ENCODE peak calls at places on chromosome 20, in seven cellular contexts. One of them, this sample, is unnamed.

GRCh38 chr20:6519556-6519955 is 247.9 kb upstream of the BMP2 start:
- DNase-seq in stimulated activated CD4-positive, alpha-beta T cell treated with anti-CD3 and anti-CD28 coated beads, Interleukin-12 subunit alpha, Interleukin-12 subunit beta, amount 100 ng/mL, for 4 hours: no peak
- DNase-seq in A549: no peak
- DNase-seq in stimulated activated CD8-positive, alpha-beta memory T cell treated with anti-CD3 and anti-CD28 coated beads, Interleukin-7, amount 100 ng/mL, for 4 hours: no peak
- DNase-seq in immature natural killer cell: no peak
- DNase-seq in PC-9: no peak
- DNase-seq in effector memory CD8-positive, alpha-beta T cell: no peak
- DNase-seq in this sample: no peak

GRCh38 chr20:11001767-11002540 is 328.2 kb upstream of the JAG1 start:
- DNase-seq in stimulated activated CD4-positive, alpha-beta T cell treated with anti-CD3 and anti-CD28 coated beads, Interleukin-12 subunit alpha, Interleukin-12 subunit beta, amount 100 ng/mL, for 4 hours: no peak
- DNase-seq in A549: peak; percentile 98
- DNase-seq in stimulated activated CD8-positive, alpha-beta memory T cell treated with anti-CD3 and anti-CD28 coated beads, Interleukin-7, amount 100 ng/mL, for 4 hours: no peak
- DNase-seq in immature natural killer cell: no peak
- DNase-seq in PC-9: peak; percentile 96
- DNase-seq in effector memory CD8-positive, alpha-beta T cell: no peak
- DNase-seq in this sample: no peak

GRCh38 chr20:8647868-8648495 is 420.9 kb upstream of the PLCB4 start:
- DNase-seq in stimulated activated CD4-positive, alpha-beta T cell treated with anti-CD3 and anti-CD28 coated beads, Interleukin-12 subunit alpha, Interleukin-12 subunit beta, amount 100 ng/mL, for 4 hours: no peak
- DNase-seq in A549: no peak
- DNase-seq in stimulated activated CD8-positive, alpha-beta memory T cell treated with anti-CD3 and anti-CD28 coated beads, Interleukin-7, amount 100 ng/mL, for 4 hours: no peak
- DNase-seq in immature natural killer cell: no peak
- DNase-seq in PC-9: no peak
- DNase-seq in effector memory CD8-positive, alpha-beta T cell: no peak
- DNase-seq in this sample: no peak

GRCh38 chr20:61356171-61356570 is 104.1 kb downstream of the CDH4 start:
- DNase-seq in stimulated activated CD4-positive, alpha-beta T cell treated with anti-CD3 and anti-CD28 coated beads, Interleukin-12 subunit alpha, Interleukin-12 subunit beta, amount 100 ng/mL, for 4 hours: no peak
- DNase-seq in A549: no peak
- DNase-seq in stimulated activated CD8-positive, alpha-beta memory T cell treated with anti-CD3 and anti-CD28 coated beads, Interleukin-7, amount 100 ng/mL, for 4 hours: no peak
- DNase-seq in immature natural killer cell: no peak
- DNase-seq in PC-9: no peak
- DNase-seq in effector memory CD8-positive, alpha-beta T cell: no peak
- DNase-seq in this sample: no peak

GRCh38 chr20:48294942-48295341 is 509.7 kb upstream of the SULF2 start:
- DNase-seq in stimulated activated CD4-positive, alpha-beta T cell treated with anti-CD3 and anti-CD28 coated beads, Interleukin-12 subunit alpha, Interleukin-12 subunit beta, amount 100 ng/mL, for 4 hours: no peak
- DNase-seq in A549: no peak
- DNase-seq in stimulated activated CD8-positive, alpha-beta memory T cell treated with anti-CD3 and anti-CD28 coated beads, Interleukin-7, amount 100 ng/mL, for 4 hours: no peak
- DNase-seq in immature natural killer cell: no peak
- DNase-seq in PC-9: no peak
- DNase-seq in effector memory CD8-positive, alpha-beta T cell: no peak
- DNase-seq in this sample: no peak

GRCh38 chr20:483791-484644 is 21.7 kb upstream of the TBC1D20 start:
- DNase-seq in stimulated activated CD4-positive, alpha-beta T cell treated with anti-CD3 and anti-CD28 coated beads, Interleukin-12 subunit alpha, Interleukin-12 subunit beta, amount 100 ng/mL, for 4 hours: no peak
- DNase-seq in A549: no peak
- DNase-seq in stimulated activated CD8-positive, alpha-beta memory T cell treated with anti-CD3 and anti-CD28 coated beads, Interleukin-7, amount 100 ng/mL, for 4 hours: no peak
- DNase-seq in immature natural killer cell: no peak
- DNase-seq in PC-9: no peak
- DNase-seq in effector memory CD8-positive, alpha-beta T cell: no peak
- DNase-seq in this sample: no peak

GRCh38 chr20:21074605-21075336 is 31.4 kb downstream of the LINC00237 start:
- DNase-seq in stimulated activated CD4-positive, alpha-beta T cell treated with anti-CD3 and anti-CD28 coated beads, Interleukin-12 subunit alpha, Interleukin-12 subunit beta, amount 100 ng/mL, for 4 hours: no peak
- DNase-seq in A549: no peak
- DNase-seq in stimulated activated CD8-positive, alpha-beta memory T cell treated with anti-CD3 and anti-CD28 coated beads, Interleukin-7, amount 100 ng/mL, for 4 hours: no peak
- DNase-seq in immature natural killer cell: no peak
- DNase-seq in PC-9: no peak
- DNase-seq in effector memory CD8-positive, alpha-beta T cell: no peak
- DNase-seq in this sample: no peak

GRCh38 chr20:33516882-33517281 is 27.0 kb downstream of the CBFA2T2 start:
- DNase-seq in stimulated activated CD4-positive, alpha-beta T cell treated with anti-CD3 and anti-CD28 coated beads, Interleukin-12 subunit alpha, Interleukin-12 subunit beta, amount 100 ng/mL, for 4 hours: no peak
- DNase-seq in A549: peak; percentile 47
- DNase-seq in stimulated activated CD8-positive, alpha-beta memory T cell treated with anti-CD3 and anti-CD28 coated beads, Interleukin-7, amount 100 ng/mL, for 4 hours: no peak
- DNase-seq in immature natural killer cell: no peak
- DNase-seq in PC-9: peak; percentile 47
- DNase-seq in effector memory CD8-positive, alpha-beta T cell: no peak
- DNase-seq in this sample: no peak

GRCh38 chr20:62306440-62307187 is 3.8 kb downstream of the ADRM1 start:
- DNase-seq in stimulated activated CD4-positive, alpha-beta T cell treated with anti-CD3 and anti-CD28 coated beads, Interleukin-12 subunit alpha, Interleukin-12 subunit beta, amount 100 ng/mL, for 4 hours: no peak
- DNase-seq in A549: peak; percentile 59
- DNase-seq in stimulated activated CD8-positive, alpha-beta memory T cell treated with anti-CD3 and anti-CD28 coated beads, Interleukin-7, amount 100 ng/mL, for 4 hours: no peak
- DNase-seq in immature natural killer cell: no peak
- DNase-seq in PC-9: no peak
- DNase-seq in effector memory CD8-positive, alpha-beta T cell: no peak
- DNase-seq in this sample: no peak

GRCh38 chr20:37387519-37388269 is 41.8 kb downstream of the SRC start:
- DNase-seq in stimulated activated CD4-positive, alpha-beta T cell treated with anti-CD3 and anti-CD28 coated beads, Interleukin-12 subunit alpha, Interleukin-12 subunit beta, amount 100 ng/mL, for 4 hours: no peak
- DNase-seq in A549: no peak
- DNase-seq in stimulated activated CD8-positive, alpha-beta memory T cell treated with anti-CD3 and anti-CD28 coated beads, Interleukin-7, amount 100 ng/mL, for 4 hours: no peak
- DNase-seq in immature natural killer cell: no peak
- DNase-seq in PC-9: no peak
- DNase-seq in effector memory CD8-positive, alpha-beta T cell: no peak
- DNase-seq in this sample: no peak

GRCh38 chr20:61157301-61157700 is 94.8 kb upstream of the CDH4 start:
- DNase-seq in stimulated activated CD4-positive, alpha-beta T cell treated with anti-CD3 and anti-CD28 coated beads, Interleukin-12 subunit alpha, Interleukin-12 subunit beta, amount 100 ng/mL, for 4 hours: no peak
- DNase-seq in A549: no peak
- DNase-seq in stimulated activated CD8-positive, alpha-beta memory T cell treated with anti-CD3 and anti-CD28 coated beads, Interleukin-7, amount 100 ng/mL, for 4 hours: no peak
- DNase-seq in immature natural killer cell: no peak
- DNase-seq in PC-9: no peak
- DNase-seq in effector memory CD8-positive, alpha-beta T cell: no peak
- DNase-seq in this sample: no peak

GRCh38 chr20:34222208-34222607 is 19.0 kb upstream of the ASIP start:
- DNase-seq in stimulated activated CD4-positive, alpha-beta T cell treated with anti-CD3 and anti-CD28 coated beads, Interleukin-12 subunit alpha, Interleukin-12 subunit beta, amount 100 ng/mL, for 4 hours: no peak
- DNase-seq in A549: no peak
- DNase-seq in stimulated activated CD8-positive, alpha-beta memory T cell treated with anti-CD3 and anti-CD28 coated beads, Interleukin-7, amount 100 ng/mL, for 4 hours: no peak
- DNase-seq in immature natural killer cell: no peak
- DNase-seq in PC-9: no peak
- DNase-seq in effector memory CD8-positive, alpha-beta T cell: no peak
- DNase-seq in this sample: peak; percentile 72

GRCh38 chr20:44435630-44436335 is 39.9 kb upstream of the TTPAL start:
- DNase-seq in stimulated activated CD4-positive, alpha-beta T cell treated with anti-CD3 and anti-CD28 coated beads, Interleukin-12 subunit alpha, Interleukin-12 subunit beta, amount 100 ng/mL, for 4 hours: no peak
- DNase-seq in A549: peak; percentile 52
- DNase-seq in stimulated activated CD8-positive, alpha-beta memory T cell treated with anti-CD3 and anti-CD28 coated beads, Interleukin-7, amount 100 ng/mL, for 4 hours: no peak
- DNase-seq in immature natural killer cell: no peak
- DNase-seq in PC-9: peak; percentile 58
- DNase-seq in effector memory CD8-positive, alpha-beta T cell: no peak
- DNase-seq in this sample: no peak

GRCh38 chr20:43409041-43409913 is 48.4 kb upstream of the SRSF6 start:
- DNase-seq in stimulated activated CD4-positive, alpha-beta T cell treated with anti-CD3 and anti-CD28 coated beads, Interleukin-12 subunit alpha, Interleukin-12 subunit beta, amount 100 ng/mL, for 4 hours: no peak
- DNase-seq in A549: peak; percentile 48
- DNase-seq in stimulated activated CD8-positive, alpha-beta memory T cell treated with anti-CD3 and anti-CD28 coated beads, Interleukin-7, amount 100 ng/mL, for 4 hours: no peak
- DNase-seq in immature natural killer cell: no peak
- DNase-seq in PC-9: no peak
- DNase-seq in effector memory CD8-positive, alpha-beta T cell: no peak
- DNase-seq in this sample: no peak

GRCh38 chr20:35085477-35086225 is 7.0 kb downstream of the TRPC4AP start:
- DNase-seq in stimulated activated CD4-positive, alpha-beta T cell treated with anti-CD3 and anti-CD28 coated beads, Interleukin-12 subunit alpha, Interleukin-12 subunit beta, amount 100 ng/mL, for 4 hours: no peak
- DNase-seq in A549: no peak
- DNase-seq in stimulated activated CD8-positive, alpha-beta memory T cell treated with anti-CD3 and anti-CD28 coated beads, Interleukin-7, amount 100 ng/mL, for 4 hours: no peak
- DNase-seq in immature natural killer cell: peak; percentile 44
- DNase-seq in PC-9: no peak
- DNase-seq in effector memory CD8-positive, alpha-beta T cell: no peak
- DNase-seq in this sample: peak; percentile 55

GRCh38 chr20:31710423-31711250 is 12.0 kb downstream of the BCL2L1 start:
- DNase-seq in stimulated activated CD4-positive, alpha-beta T cell treated with anti-CD3 and anti-CD28 coated beads, Interleukin-12 subunit alpha, Interleukin-12 subunit beta, amount 100 ng/mL, for 4 hours: no peak
- DNase-seq in A549: no peak
- DNase-seq in stimulated activated CD8-positive, alpha-beta memory T cell treated with anti-CD3 and anti-CD28 coated beads, Interleukin-7, amount 100 ng/mL, for 4 hours: no peak
- DNase-seq in immature natural killer cell: no peak
- DNase-seq in PC-9: peak; percentile 71
- DNase-seq in effector memory CD8-positive, alpha-beta T cell: no peak
- DNase-seq in this sample: no peak

GRCh38 chr20:8940311-8940710 is 128.6 kb upstream of the PLCB4 start:
- DNase-seq in stimulated activated CD4-positive, alpha-beta T cell treated with anti-CD3 and anti-CD28 coated beads, Interleukin-12 subunit alpha, Interleukin-12 subunit beta, amount 100 ng/mL, for 4 hours: no peak
- DNase-seq in A549: no peak
- DNase-seq in stimulated activated CD8-positive, alpha-beta memory T cell treated with anti-CD3 and anti-CD28 coated beads, Interleukin-7, amount 100 ng/mL, for 4 hours: no peak
- DNase-seq in immature natural killer cell: no peak
- DNase-seq in PC-9: no peak
- DNase-seq in effector memory CD8-positive, alpha-beta T cell: no peak
- DNase-seq in this sample: no peak

GRCh38 chr20:21027569-21027968 is 78.6 kb downstream of the LINC00237 start:
- DNase-seq in stimulated activated CD4-positive, alpha-beta T cell treated with anti-CD3 and anti-CD28 coated beads, Interleukin-12 subunit alpha, Interleukin-12 subunit beta, amount 100 ng/mL, for 4 hours: no peak
- DNase-seq in A549: peak; percentile 62
- DNase-seq in stimulated activated CD8-positive, alpha-beta memory T cell treated with anti-CD3 and anti-CD28 coated beads, Interleukin-7, amount 100 ng/mL, for 4 hours: no peak
- DNase-seq in immature natural killer cell: no peak
- DNase-seq in PC-9: peak; percentile 36
- DNase-seq in effector memory CD8-positive, alpha-beta T cell: no peak
- DNase-seq in this sample: no peak

GRCh38 chr20:22833851-22834250 is 201.3 kb upstream of the SSTR4 start:
- DNase-seq in stimulated activated CD4-positive, alpha-beta T cell treated with anti-CD3 and anti-CD28 coated beads, Interleukin-12 subunit alpha, Interleukin-12 subunit beta, amount 100 ng/mL, for 4 hours: no peak
- DNase-seq in A549: no peak
- DNase-seq in stimulated activated CD8-positive, alpha-beta memory T cell treated with anti-CD3 and anti-CD28 coated beads, Interleukin-7, amount 100 ng/mL, for 4 hours: no peak
- DNase-seq in immature natural killer cell: no peak
- DNase-seq in PC-9: no peak
- DNase-seq in effector memory CD8-positive, alpha-beta T cell: no peak
- DNase-seq in this sample: no peak

GRCh38 chr20:53981752-53982437 is 88.5 kb downstream of the BCAS1 start:
- DNase-seq in stimulated activated CD4-positive, alpha-beta T cell treated with anti-CD3 and anti-CD28 coated beads, Interleukin-12 subunit alpha, Interleukin-12 subunit beta, amount 100 ng/mL, for 4 hours: no peak
- DNase-seq in A549: no peak
- DNase-seq in stimulated activated CD8-positive, alpha-beta memory T cell treated with anti-CD3 and anti-CD28 coated beads, Interleukin-7, amount 100 ng/mL, for 4 hours: peak; percentile 2
- DNase-seq in immature natural killer cell: peak; percentile 19
- DNase-seq in PC-9: no peak
- DNase-seq in effector memory CD8-positive, alpha-beta T cell: no peak
- DNase-seq in this sample: no peak

GRCh38 chr20:9985773-9986172 is 49.0 kb upstream of the ANKEF1 start:
- DNase-seq in stimulated activated CD4-positive, alpha-beta T cell treated with anti-CD3 and anti-CD28 coated beads, Interleukin-12 subunit alpha, Interleukin-12 subunit beta, amount 100 ng/mL, for 4 hours: no peak
- DNase-seq in A549: no peak
- DNase-seq in stimulated activated CD8-positive, alpha-beta memory T cell treated with anti-CD3 and anti-CD28 coated beads, Interleukin-7, amount 100 ng/mL, for 4 hours: no peak
- DNase-seq in immature natural killer cell: no peak
- DNase-seq in PC-9: no peak
- DNase-seq in effector memory CD8-positive, alpha-beta T cell: no peak
- DNase-seq in this sample: no peak

GRCh38 chr20:36881888-36882287 is 6.0 kb downstream of the TLDC2 start:
- DNase-seq in stimulated activated CD4-positive, alpha-beta T cell treated with anti-CD3 and anti-CD28 coated beads, Interleukin-12 subunit alpha, Interleukin-12 subunit beta, amount 100 ng/mL, for 4 hours: no peak
- DNase-seq in A549: no peak
- DNase-seq in stimulated activated CD8-positive, alpha-beta memory T cell treated with anti-CD3 and anti-CD28 coated beads, Interleukin-7, amount 100 ng/mL, for 4 hours: no peak
- DNase-seq in immature natural killer cell: no peak
- DNase-seq in PC-9: no peak
- DNase-seq in effector memory CD8-positive, alpha-beta T cell: no peak
- DNase-seq in this sample: no peak

GRCh38 chr20:57374931-57375651 is 16.1 kb upstream of the RBM38 start:
- DNase-seq in stimulated activated CD4-positive, alpha-beta T cell treated with anti-CD3 and anti-CD28 coated beads, Interleukin-12 subunit alpha, Interleukin-12 subunit beta, amount 100 ng/mL, for 4 hours: no peak
- DNase-seq in A549: no peak
- DNase-seq in stimulated activated CD8-positive, alpha-beta memory T cell treated with anti-CD3 and anti-CD28 coated beads, Interleukin-7, amount 100 ng/mL, for 4 hours: no peak
- DNase-seq in immature natural killer cell: no peak
- DNase-seq in PC-9: no peak
- DNase-seq in effector memory CD8-positive, alpha-beta T cell: no peak
- DNase-seq in this sample: no peak

GRCh38 chr20:5913166-5913565 is 37.2 kb downstream of the TRMT6 start:
- DNase-seq in stimulated activated CD4-positive, alpha-beta T cell treated with anti-CD3 and anti-CD28 coated beads, Interleukin-12 subunit alpha, Interleukin-12 subunit beta, amount 100 ng/mL, for 4 hours: no peak
- DNase-seq in A549: no peak
- DNase-seq in stimulated activated CD8-positive, alpha-beta memory T cell treated with anti-CD3 and anti-CD28 coated beads, Interleukin-7, amount 100 ng/mL, for 4 hours: no peak
- DNase-seq in immature natural killer cell: no peak
- DNase-seq in PC-9: no peak
- DNase-seq in effector memory CD8-positive, alpha-beta T cell: no peak
- DNase-seq in this sample: no peak

GRCh38 chr20:50658804-50659380 is 32.5 kb downstream of the RIPOR3 start:
- DNase-seq in stimulated activated CD4-positive, alpha-beta T cell treated with anti-CD3 and anti-CD28 coated beads, Interleukin-12 subunit alpha, Interleukin-12 subunit beta, amount 100 ng/mL, for 4 hours: no peak
- DNase-seq in A549: no peak
- DNase-seq in stimulated activated CD8-positive, alpha-beta memory T cell treated with anti-CD3 and anti-CD28 coated beads, Interleukin-7, amount 100 ng/mL, for 4 hours: no peak
- DNase-seq in immature natural killer cell: no peak
- DNase-seq in PC-9: peak; percentile 95
- DNase-seq in effector memory CD8-positive, alpha-beta T cell: no peak
- DNase-seq in this sample: no peak

GRCh38 chr20:16078172-16078898 is 494.9 kb downstream of the KIF16B start:
- DNase-seq in stimulated activated CD4-positive, alpha-beta T cell treated with anti-CD3 and anti-CD28 coated beads, Interleukin-12 subunit alpha, Interleukin-12 subunit beta, amount 100 ng/mL, for 4 hours: no peak
- DNase-seq in A549: no peak
- DNase-seq in stimulated activated CD8-positive, alpha-beta memory T cell treated with anti-CD3 and anti-CD28 coated beads, Interleukin-7, amount 100 ng/mL, for 4 hours: no peak
- DNase-seq in immature natural killer cell: no peak
- DNase-seq in PC-9: no peak
- DNase-seq in effector memory CD8-positive, alpha-beta T cell: no peak
- DNase-seq in this sample: no peak

GRCh38 chr20:57627972-57628650 is 7.9 kb upstream of the ZBP1 start:
- DNase-seq in stimulated activated CD4-positive, alpha-beta T cell treated with anti-CD3 and anti-CD28 coated beads, Interleukin-12 subunit alpha, Interleukin-12 subunit beta, amount 100 ng/mL, for 4 hours: no peak
- DNase-seq in A549: no peak
- DNase-seq in stimulated activated CD8-positive, alpha-beta memory T cell treated with anti-CD3 and anti-CD28 coated beads, Interleukin-7, amount 100 ng/mL, for 4 hours: peak; percentile 43
- DNase-seq in immature natural killer cell: peak; percentile 75
- DNase-seq in PC-9: peak; percentile 13
- DNase-seq in effector memory CD8-positive, alpha-beta T cell: peak; percentile 67
- DNase-seq in this sample: peak; percentile 39

GRCh38 chr20:34111057-34111711 is 859 bp downstream of the EIF2S2 start:
- DNase-seq in stimulated activated CD4-positive, alpha-beta T cell treated with anti-CD3 and anti-CD28 coated beads, Interleukin-12 subunit alpha, Interleukin-12 subunit beta, amount 100 ng/mL, for 4 hours: peak; percentile 16
- DNase-seq in A549: peak; percentile 30
- DNase-seq in stimulated activated CD8-positive, alpha-beta memory T cell treated with anti-CD3 and anti-CD28 coated beads, Interleukin-7, amount 100 ng/mL, for 4 hours: no peak
- DNase-seq in immature natural killer cell: peak; percentile 17
- DNase-seq in PC-9: peak; percentile 60
- DNase-seq in effector memory CD8-positive, alpha-beta T cell: no peak
- DNase-seq in this sample: no peak

GRCh38 chr20:51985013-51985415 is 182.7 kb upstream of the SALL4 start:
- DNase-seq in stimulated activated CD4-positive, alpha-beta T cell treated with anti-CD3 and anti-CD28 coated beads, Interleukin-12 subunit alpha, Interleukin-12 subunit beta, amount 100 ng/mL, for 4 hours: no peak
- DNase-seq in A549: peak; percentile 82
- DNase-seq in stimulated activated CD8-positive, alpha-beta memory T cell treated with anti-CD3 and anti-CD28 coated beads, Interleukin-7, amount 100 ng/mL, for 4 hours: no peak
- DNase-seq in immature natural killer cell: no peak
- DNase-seq in PC-9: peak; percentile 99
- DNase-seq in effector memory CD8-positive, alpha-beta T cell: no peak
- DNase-seq in this sample: no peak

GRCh38 chr20:44457016-44457415 is 18.7 kb upstream of the TTPAL start:
- DNase-seq in stimulated activated CD4-positive, alpha-beta T cell treated with anti-CD3 and anti-CD28 coated beads, Interleukin-12 subunit alpha, Interleukin-12 subunit beta, amount 100 ng/mL, for 4 hours: no peak
- DNase-seq in A549: no peak
- DNase-seq in stimulated activated CD8-positive, alpha-beta memory T cell treated with anti-CD3 and anti-CD28 coated beads, Interleukin-7, amount 100 ng/mL, for 4 hours: no peak
- DNase-seq in immature natural killer cell: no peak
- DNase-seq in PC-9: no peak
- DNase-seq in effector memory CD8-positive, alpha-beta T cell: no peak
- DNase-seq in this sample: no peak

GRCh38 chr20:52564594-52564993 is 373.0 kb upstream of the ZFP64 start:
- DNase-seq in stimulated activated CD4-positive, alpha-beta T cell treated with anti-CD3 and anti-CD28 coated beads, Interleukin-12 subunit alpha, Interleukin-12 subunit beta, amount 100 ng/mL, for 4 hours: no peak
- DNase-seq in A549: no peak
- DNase-seq in stimulated activated CD8-positive, alpha-beta memory T cell treated with anti-CD3 and anti-CD28 coated beads, Interleukin-7, amount 100 ng/mL, for 4 hours: no peak
- DNase-seq in immature natural killer cell: no peak
- DNase-seq in PC-9: no peak
- DNase-seq in effector memory CD8-positive, alpha-beta T cell: no peak
- DNase-seq in this sample: no peak

GRCh38 chr20:51339721-51340450 is 202.6 kb downstream of the NFATC2 start:
- DNase-seq in stimulated activated CD4-positive, alpha-beta T cell treated with anti-CD3 and anti-CD28 coated beads, Interleukin-12 subunit alpha, Interleukin-12 subunit beta, amount 100 ng/mL, for 4 hours: no peak
- DNase-seq in A549: no peak
- DNase-seq in stimulated activated CD8-positive, alpha-beta memory T cell treated with anti-CD3 and anti-CD28 coated beads, Interleukin-7, amount 100 ng/mL, for 4 hours: no peak
- DNase-seq in immature natural killer cell: no peak
- DNase-seq in PC-9: no peak
- DNase-seq in effector memory CD8-positive, alpha-beta T cell: no peak
- DNase-seq in this sample: no peak

GRCh38 chr20:25315418-25316210 is 67.7 kb downstream of the PYGB start:
- DNase-seq in stimulated activated CD4-positive, alpha-beta T cell treated with anti-CD3 and anti-CD28 coated beads, Interleukin-12 subunit alpha, Interleukin-12 subunit beta, amount 100 ng/mL, for 4 hours: no peak
- DNase-seq in A549: no peak
- DNase-seq in stimulated activated CD8-positive, alpha-beta memory T cell treated with anti-CD3 and anti-CD28 coated beads, Interleukin-7, amount 100 ng/mL, for 4 hours: no peak
- DNase-seq in immature natural killer cell: no peak
- DNase-seq in PC-9: peak; percentile 73
- DNase-seq in effector memory CD8-positive, alpha-beta T cell: no peak
- DNase-seq in this sample: no peak

GRCh38 chr20:49394264-49394663 is 88.2 kb downstream of the KCNB1 start:
- DNase-seq in stimulated activated CD4-positive, alpha-beta T cell treated with anti-CD3 and anti-CD28 coated beads, Interleukin-12 subunit alpha, Interleukin-12 subunit beta, amount 100 ng/mL, for 4 hours: no peak
- DNase-seq in A549: no peak
- DNase-seq in stimulated activated CD8-positive, alpha-beta memory T cell treated with anti-CD3 and anti-CD28 coated beads, Interleukin-7, amount 100 ng/mL, for 4 hours: no peak
- DNase-seq in immature natural killer cell: no peak
- DNase-seq in PC-9: no peak
- DNase-seq in effector memory CD8-positive, alpha-beta T cell: no peak
- DNase-seq in this sample: no peak

GRCh38 chr20:51348866-51349265 is 193.7 kb downstream of the NFATC2 start:
- DNase-seq in stimulated activated CD4-positive, alpha-beta T cell treated with anti-CD3 and anti-CD28 coated beads, Interleukin-12 subunit alpha, Interleukin-12 subunit beta, amount 100 ng/mL, for 4 hours: no peak
- DNase-seq in A549: no peak
- DNase-seq in stimulated activated CD8-positive, alpha-beta memory T cell treated with anti-CD3 and anti-CD28 coated beads, Interleukin-7, amount 100 ng/mL, for 4 hours: no peak
- DNase-seq in immature natural killer cell: no peak
- DNase-seq in PC-9: no peak
- DNase-seq in effector memory CD8-positive, alpha-beta T cell: no peak
- DNase-seq in this sample: no peak

GRCh38 chr20:10634683-10635411 is 39.0 kb downstream of the JAG1 start:
- DNase-seq in stimulated activated CD4-positive, alpha-beta T cell treated with anti-CD3 and anti-CD28 coated beads, Interleukin-12 subunit alpha, Interleukin-12 subunit beta, amount 100 ng/mL, for 4 hours: no peak
- DNase-seq in A549: no peak
- DNase-seq in stimulated activated CD8-positive, alpha-beta memory T cell treated with anti-CD3 and anti-CD28 coated beads, Interleukin-7, amount 100 ng/mL, for 4 hours: no peak
- DNase-seq in immature natural killer cell: no peak
- DNase-seq in PC-9: no peak
- DNase-seq in effector memory CD8-positive, alpha-beta T cell: no peak
- DNase-seq in this sample: no peak

GRCh38 chr20:7113577-7114466 is 346.3 kb downstream of the BMP2 start:
- DNase-seq in stimulated activated CD4-positive, alpha-beta T cell treated with anti-CD3 and anti-CD28 coated beads, Interleukin-12 subunit alpha, Interleukin-12 subunit beta, amount 100 ng/mL, for 4 hours: no peak
- DNase-seq in A549: peak; percentile 36
- DNase-seq in stimulated activated CD8-positive, alpha-beta memory T cell treated with anti-CD3 and anti-CD28 coated beads, Interleukin-7, amount 100 ng/mL, for 4 hours: no peak
- DNase-seq in immature natural killer cell: no peak
- DNase-seq in PC-9: no peak
- DNase-seq in effector memory CD8-positive, alpha-beta T cell: no peak
- DNase-seq in this sample: no peak